ENCODE peak calls at places on chromosomes 3 and 15, in six cellular contexts. C is cardiac fibroblast, Y is A673, Q is GM23338, B is fibroblast of mammary gland, S is AG04450. W is an unnamed sample.

GRCh38 chr3:48598323-48599076 is 3.4 kb upstream of the COL7A1 start:
- DNase-seq in C (peak), Y (peak), Q (no peak), B (peak), S (peak), W (no peak)

GRCh38 chr3:17081520-17081919 is 196.8 kb downstream of the PLCL2 start:
- DNase-seq in C (no peak), Y (no peak), Q (no peak), B (no peak), S (no peak), W (no peak)

GRCh38 chr3:187678869-187679268 is 8.7 kb upstream of the SST start:
- DNase-seq in C (peak), Y (peak), Q (peak), B (peak), S (peak), W (peak)

GRCh38 chr3:47540281-47540680 is 26.8 kb upstream of the ELP6 start:
- DNase-seq in C (no peak), Y (no peak), Q (no peak), B (peak), S (no peak), W (no peak)

GRCh38 chr3:88059380-88060160 is 515 bp downstream of the ZNF654 start:
- DNase-seq in C (no peak), Y (no peak), Q (peak), B (no peak), S (no peak), W (peak)

GRCh38 chr15:87033056-87033455 is 953.4 kb downstream of the AGBL1 start:
- DNase-seq in C (peak), Y (no peak), Q (no peak), B (no peak), S (no peak), W (no peak)

GRCh38 chr3:138389841-138390581 is 41.6 kb downstream of the MRAS start:
- DNase-seq in C (peak), Y (peak), Q (no peak), B (peak), S (peak), W (no peak)

GRCh38 chr3:147424325-147424910 is 15.3 kb downstream of the ZIC1 start:
- DNase-seq in C (no peak), Y (no peak), Q (peak), B (no peak), S (no peak), W (peak)

GRCh38 chr15:57048930-57049550 is 130.6 kb downstream of the TCF12 start:
- DNase-seq in C (no peak), Y (no peak), Q (no peak), B (no peak), S (no peak), W (no peak)

GRCh38 chr3:113214227-113214626 is 2.9 kb downstream of the BOC start:
- DNase-seq in C (no peak), Y (peak), Q (no peak), B (peak), S (no peak), W (no peak)

GRCh38 chr3:27681249-27681748 is 40.8 kb downstream of the EOMES start:
- DNase-seq in C (peak), Y (peak), Q (peak), B (peak), S (peak), W (peak)

DNA sequence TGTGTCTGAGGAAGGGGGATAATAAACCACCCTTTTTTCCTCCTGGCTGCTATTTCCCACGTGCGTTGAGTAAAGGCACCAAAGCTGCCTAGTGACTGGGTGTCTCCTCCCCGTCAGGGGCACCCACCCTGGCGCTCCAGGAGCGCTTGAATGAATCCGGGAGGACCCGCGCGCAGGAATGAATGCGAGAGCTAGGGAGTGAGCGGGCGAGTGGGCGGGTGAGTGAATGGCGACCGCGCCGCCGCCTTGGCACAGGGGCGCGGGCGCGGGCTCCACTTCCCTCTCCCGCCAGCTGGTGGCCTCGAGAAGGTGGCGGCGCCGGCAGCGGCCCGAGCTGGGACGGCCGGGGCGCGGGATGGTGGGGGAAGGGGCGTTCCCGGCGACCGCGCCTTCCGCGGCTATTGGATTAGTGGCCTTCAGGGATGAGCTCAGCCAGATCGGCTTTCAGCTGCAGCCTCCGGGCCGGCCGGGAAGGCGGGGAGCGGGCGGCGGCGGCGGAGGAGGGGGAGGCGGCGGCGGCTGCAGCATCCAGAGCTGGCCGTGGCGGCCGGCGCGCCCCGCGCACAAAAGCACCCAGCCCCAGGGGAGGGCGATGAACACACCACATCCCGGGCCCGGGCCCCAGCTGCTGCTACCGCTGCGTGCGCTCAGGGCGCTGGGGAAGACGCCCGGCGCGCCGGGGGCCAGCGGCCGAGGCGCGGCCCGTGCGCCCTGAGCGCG is at the start of gene SPSB4:
- DNase-seq in C (peak), Y (peak), Q (peak), B (peak), S (no peak), W (peak)
- TF ChIP-seq CTCF in C (no peak), Y (peak), Q (peak), B (no peak), S (no peak), W (peak)

DNA sequence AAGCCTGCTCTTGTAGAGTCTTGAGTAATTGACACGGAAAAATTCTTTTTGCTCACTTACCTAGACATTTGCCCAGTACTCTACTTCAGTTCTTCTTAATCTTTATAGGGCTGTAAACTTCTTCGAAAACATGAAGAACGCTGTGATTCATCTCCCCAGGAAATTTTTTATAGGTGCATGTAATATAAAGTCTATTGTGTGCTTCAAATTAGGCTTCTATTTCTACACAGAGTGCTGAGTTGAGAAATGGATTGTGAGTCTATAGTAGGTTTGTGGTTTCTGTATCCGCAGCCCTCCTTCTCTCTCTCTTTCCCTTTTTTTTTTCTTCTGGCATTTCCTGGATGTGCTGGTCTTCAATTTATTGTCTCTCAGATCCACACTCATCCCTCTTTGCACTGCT is 183.3 kb upstream of the DCBLD2 start:
- DNase-seq in C (no peak), Y (peak), Q (no peak), B (peak), S (no peak), W (no peak)
- TF ChIP-seq CTCF in C (no peak), Y (no peak), Q (no peak), B (no peak), S (no peak), W (no peak)

DNA sequence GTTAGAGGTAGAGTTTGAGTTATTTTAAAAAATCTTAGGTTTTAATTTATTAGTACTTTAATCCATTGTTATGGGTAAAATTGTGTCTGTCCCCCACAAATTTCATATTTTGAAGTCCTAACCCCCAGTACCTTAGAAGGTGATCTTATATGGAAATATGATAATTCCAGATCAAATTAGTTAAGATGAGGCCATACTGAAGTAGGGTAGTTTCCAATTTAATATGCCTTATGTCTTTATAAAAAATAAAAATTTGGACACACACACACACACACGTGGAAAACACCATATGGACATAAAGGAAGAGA is 18.6 kb upstream of the ADGRG7 start:
- DNase-seq in C (no peak), Y (no peak), Q (no peak), B (no peak), S (no peak), W (no peak)
- TF ChIP-seq CTCF in C (no peak), Y (no peak), Q (no peak), B (no peak), S (no peak), W (no peak)

DNA sequence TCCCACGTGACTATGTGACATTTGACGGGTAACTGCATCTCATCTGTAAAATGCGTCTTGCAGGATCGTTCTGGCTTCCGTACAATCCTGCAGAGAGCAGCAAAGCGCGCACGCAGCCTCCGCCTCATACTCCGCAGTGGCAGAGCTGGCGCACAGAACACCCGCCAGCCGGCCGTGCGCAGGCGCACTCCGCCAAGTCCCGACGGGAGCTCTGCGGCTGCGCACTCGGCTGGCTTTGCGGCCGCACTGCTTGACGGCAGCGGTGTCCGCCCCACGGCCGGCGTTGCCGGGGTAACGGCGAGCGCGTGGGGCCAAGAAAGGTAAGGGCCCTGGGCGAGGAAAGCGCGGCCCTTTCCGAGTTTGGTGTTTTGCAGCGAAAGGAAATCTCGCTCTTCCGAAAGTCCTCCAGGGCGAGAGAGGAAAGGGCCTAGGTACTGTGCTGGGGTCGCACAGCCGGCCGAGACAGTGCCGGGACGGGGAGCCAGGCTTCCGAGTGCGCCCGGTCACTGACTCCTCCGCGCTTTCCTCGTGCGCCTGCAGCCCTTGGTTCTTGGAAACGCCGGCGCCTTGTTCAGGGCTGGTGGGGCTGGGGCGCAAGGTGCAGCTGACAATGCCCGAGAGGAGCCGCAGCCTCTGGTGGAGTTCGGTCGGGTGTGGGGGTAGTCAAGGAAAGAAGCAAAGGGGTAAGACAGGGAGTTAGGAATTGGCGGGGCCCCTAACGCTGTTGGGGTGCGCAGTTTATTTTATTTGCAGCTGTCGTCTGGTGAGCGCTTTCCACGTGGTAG is at the start of gene TSEN2:
- DNase-seq in C (peak), Y (peak), Q (peak), B (peak), S (peak), W (peak)
- TF ChIP-seq CTCF in C (no peak), Y (peak), Q (no peak), B (peak), S (peak), W (peak)

GRCh38 chr3:4493931-4494806 is 1.0 kb downstream of the ITPR1 start:
- DNase-seq in C (peak), Y (peak), Q (peak), B (peak), S (no peak), W (no peak)

GRCh38 chr3:4492240-4493007 is 724 bp upstream of the ITPR1 start:
- DNase-seq in C (peak), Y (peak), Q (peak), B (peak), S (no peak), W (peak)

GRCh38 chr3:4494807-4495200 is 1.7 kb downstream of the ITPR1 start:
- DNase-seq in C (no peak), Y (no peak), Q (no peak), B (no peak), S (no peak), W (no peak)

GRCh38 chr3:4493008-4493930 is at the start of gene ITPR1:
- DNase-seq in C (peak), Y (peak), Q (peak), B (peak), S (peak), W (peak)

GRCh38 chr3:4491873-4492239 is 1.3 kb upstream of the ITPR1 start:
- DNase-seq in C (no peak), Y (peak), Q (no peak), B (no peak), S (no peak), W (no peak)
- TF ChIP-seq CTCF in C (no peak), Y (no peak), Q (no peak), B (no peak), S (no peak), W (no peak)

GRCh38 chr3:76724075-76724474 is 315.8 kb upstream of the ROBO2 start:
- DNase-seq in C (no peak), Y (no peak), Q (no peak), B (no peak), S (no peak), W (no peak)

GRCh38 chr3:76726034-76726433 is 313.9 kb upstream of the ROBO2 start:
- DNase-seq in C (no peak), Y (no peak), Q (no peak), B (no peak), S (no peak), W (no peak)

GRCh38 chr3:76724706-76725105 is 315.2 kb upstream of the ROBO2 start:
- DNase-seq in C (no peak), Y (peak), Q (no peak), B (no peak), S (no peak), W (no peak)

GRCh38 chr3:76731471-76731870 is 308.4 kb upstream of the ROBO2 start:
- DNase-seq in C (no peak), Y (no peak), Q (no peak), B (no peak), S (no peak), W (no peak)

GRCh38 chr3:76728411-76728810 is 311.5 kb upstream of the ROBO2 start:
- DNase-seq in C (no peak), Y (peak), Q (no peak), B (no peak), S (no peak), W (no peak)
- TF ChIP-seq CTCF in C (no peak), Y (peak), Q (no peak), B (no peak), S (no peak), W (no peak)

DNA sequence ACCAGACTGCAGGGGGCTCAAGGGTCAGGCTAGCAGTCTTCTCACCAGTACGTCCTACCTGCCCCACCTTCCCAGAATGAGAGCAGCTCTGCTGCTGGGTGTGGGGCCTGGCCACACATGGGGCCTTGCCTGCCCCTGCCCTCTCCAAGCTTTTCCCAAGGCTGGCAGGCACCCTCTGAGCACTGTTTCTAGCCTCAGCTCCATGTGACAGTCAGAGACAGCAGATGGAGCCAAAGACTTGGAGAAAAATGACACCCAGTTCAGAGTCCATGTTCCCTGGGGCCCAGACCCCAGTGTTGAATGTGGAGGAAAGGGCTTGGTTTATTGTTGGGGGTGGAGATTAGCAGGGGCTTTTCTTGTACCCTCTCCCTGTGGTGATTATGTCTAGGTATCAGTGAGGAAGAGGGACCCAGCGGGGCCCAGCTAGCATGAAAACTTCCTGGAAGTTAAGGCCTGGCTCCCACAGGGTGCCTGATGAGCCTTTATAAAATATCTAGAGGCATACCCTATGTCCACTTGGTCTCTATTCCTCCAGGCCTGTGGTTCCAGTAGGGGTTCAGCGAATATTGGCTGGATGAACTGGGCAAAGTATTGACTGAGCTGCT is 153.8 kb downstream of the EEFSEC start:
- DNase-seq in C (no peak), Y (no peak), Q (no peak), B (no peak), S (no peak), W (no peak)
- TF ChIP-seq CTCF in C (no peak), Y (peak), Q (no peak), B (no peak), S (no peak), W (no peak)

DNA sequence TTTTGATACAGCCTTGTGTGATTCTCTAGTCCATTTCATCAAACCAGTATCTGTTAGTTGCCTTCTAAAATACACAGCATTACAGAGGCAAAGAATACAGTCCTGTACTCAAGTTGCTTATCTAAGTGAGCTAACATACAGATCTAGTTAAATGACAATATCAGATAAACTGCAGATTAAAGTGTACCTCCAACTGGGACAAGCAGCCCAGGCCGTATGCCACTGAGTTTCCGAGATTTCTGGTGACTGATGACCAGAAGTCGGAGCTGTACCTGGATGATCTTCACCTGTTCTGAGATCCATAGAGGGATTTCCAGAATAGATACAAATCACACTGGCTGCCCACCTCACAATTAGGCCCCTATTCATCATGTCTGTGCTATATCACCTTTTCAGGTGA is 6.3 kb upstream of the TRIM59 start:
- DNase-seq in C (no peak), Y (no peak), Q (no peak), B (no peak), S (no peak), W (no peak)
- TF ChIP-seq CTCF in C (no peak), Y (no peak), Q (no peak), B (no peak), S (no peak), W (no peak)